ENCODE peak calls at places on chromosomes 3 and 15, in seven cellular contexts. P, A, V, R, T, Q and G are unnamed samples.

GRCh38 chr15:76198456-76199105 is 112.7 kb downstream of the ETFA start:
- DNase-seq in T (no peak), Q (no peak), R (no peak), V (no peak), A (no peak), P (no peak), G (no peak)

GRCh38 chr15:53979051-53979788 is 979 bp downstream of the UNC13C start:
- DNase-seq in Q (no peak), V (no peak), P (no peak), T (no peak), R (no peak), A (no peak), G (no peak)

GRCh38 chr3:73766599-73767378 is 142.0 kb upstream of the PDZRN3 start:
- DNase-seq in V (peak; percentile 80), A (no peak), T (no peak), Q (peak; percentile 45), P (peak; percentile 53), R (no peak), G (no peak)

GRCh38 chr3:197490098-197490497 is 65.7 kb downstream of the BDH1 start:
- DNase-seq in V (peak; percentile 57), Q (peak; percentile 36), A (no peak), T (no peak), R (no peak), P (peak; percentile 99), G (no peak)

GRCh38 chr3:184022323-184022722 is 4.6 kb upstream of the ABCC5 start:
- DNase-seq in Q (no peak), R (no peak), A (no peak), V (no peak), P (no peak), T (no peak), G (no peak)

GRCh38 chr3:13587442-13587841 is 38.5 kb downstream of the FBLN2 start:
- DNase-seq in Q (no peak), A (no peak), T (no peak), P (no peak), R (no peak), V (no peak), G (no peak)

GRCh38 chr3:9316881-9317341 is 45.9 kb upstream of the THUMPD3 start:
- DNase-seq in A (peak; percentile 16), V (peak; percentile 56), Q (peak; percentile 52), R (no peak), P (peak; percentile 77), T (no peak), G (no peak)

GRCh38 chr15:78714890-78715289 is 73.9 kb upstream of the CHRNB4 start:
- DNase-seq in Q (no peak), T (no peak), R (no peak), P (no peak), V (no peak), A (no peak), G (no peak)

GRCh38 chr15:98873441-98874218 is 134.0 kb downstream of the PGPEP1L start:
- DNase-seq in Q (peak; percentile 84), P (peak; percentile 96), T (no peak), A (no peak), R (no peak), V (peak; percentile 83), G (no peak)

GRCh38 chr3:131356006-131356405 is 25.6 kb upstream of the NUDT16 start:
- DNase-seq in A (no peak), V (peak; percentile 17), Q (no peak), P (peak; percentile 90), R (no peak), T (no peak), G (no peak)

GRCh38 chr3:183298708-183299153 is 45.7 kb downstream of the B3GNT5 start:
- DNase-seq in A (peak; percentile 22), T (no peak), R (no peak), Q (peak; percentile 96), V (peak; percentile 94), P (peak; percentile 91), G (no peak)

GRCh38 chr3:38828681-38829080 is 12.7 kb upstream of the SCN10A start:
- DNase-seq in P (no peak), R (no peak), Q (no peak), V (no peak), A (no peak), T (no peak), G (no peak)

GRCh38 chr3:188720636-188721035 is 451.1 kb upstream of the TPRG1 start:
- DNase-seq in R (no peak), A (no peak), T (no peak), V (peak; percentile 44), P (peak; percentile 47), Q (peak; percentile 43), G (no peak)

GRCh38 chr3:187994221-187995085 is 159.5 kb upstream of the LPP start:
- DNase-seq in P (peak; percentile 81), R (no peak), A (no peak), V (peak; percentile 73), Q (peak; percentile 31), T (peak; percentile 27), G (no peak)

GRCh38 chr15:81666828-81667227 is 292.8 kb upstream of the TMC3 start:
- DNase-seq in V (peak; percentile 3), T (no peak), R (no peak), A (no peak), P (no peak), Q (peak; percentile 1), G (no peak)

GRCh38 chr15:41847206-41847605 is 8.6 kb downstream of the PLA2G4B start:
- DNase-seq in T (no peak), R (no peak), A (no peak), Q (no peak), V (no peak), P (no peak), G (no peak)

GRCh38 chr15:58457466-58457965 is 25.7 kb downstream of the LIPC start:
- DNase-seq in A (no peak), V (peak; percentile 97), R (no peak), Q (peak; percentile 97), P (peak; percentile 87), T (peak; percentile 14), G (no peak)

GRCh38 chr3:135009014-135009413 is 214.0 kb downstream of the EPHB1 start:
- DNase-seq in P (no peak), R (no peak), V (no peak), Q (no peak), A (no peak), T (no peak), G (no peak)

GRCh38 chr3:169342652-169343051 is 320.9 kb downstream of the MECOM start:
- DNase-seq in Q (no peak), P (no peak), R (no peak), T (no peak), A (no peak), V (no peak), G (no peak)

GRCh38 chr3:168061332-168061996 is 34.3 kb downstream of the GOLIM4 start:
- DNase-seq in Q (no peak), T (no peak), P (peak; percentile 25), A (no peak), V (no peak), R (no peak), G (no peak)

GRCh38 chr3:69510481-69511031 is 124.7 kb upstream of the FRMD4B start:
- DNase-seq in T (no peak), V (no peak), P (no peak), R (no peak), A (no peak), Q (no peak), G (no peak)